ENCODE peak calls at places on chromosome 1, in five cellular contexts. One of them, this sample, is unnamed.

GRCh38 chr1:20590313-20590777 is 1.4 kb downstream of the CDA start:
- DNase-seq in left lung: peak; percentile 60
- DNase-seq in CD8-positive, alpha-beta T cell: no peak
- DNase-seq in mammary epithelial cell: no peak
- DNase-seq in upper lobe of right lung: peak; percentile 75
- DNase-seq in this sample: no peak

GRCh38 chr1:116372186-116372585 is 858 bp upstream of the ATP1A1 start:
- DNase-seq in left lung: no peak
- DNase-seq in CD8-positive, alpha-beta T cell: no peak
- DNase-seq in mammary epithelial cell: no peak
- DNase-seq in upper lobe of right lung: no peak
- DNase-seq in this sample: no peak

GRCh38 chr1:118294817-118295486 is 109.9 kb upstream of the SPAG17 start:
- DNase-seq in left lung: no peak
- DNase-seq in CD8-positive, alpha-beta T cell: no peak
- DNase-seq in mammary epithelial cell: no peak
- DNase-seq in upper lobe of right lung: no peak
- DNase-seq in this sample: no peak

GRCh38 chr1:236451796-236452373 is 57.8 kb downstream of the EDARADD start:
- DNase-seq in left lung: no peak
- DNase-seq in CD8-positive, alpha-beta T cell: peak; percentile 51
- DNase-seq in mammary epithelial cell: peak; percentile 6
- DNase-seq in upper lobe of right lung: no peak
- DNase-seq in this sample: no peak

GRCh38 chr1:91608876-91609275 is 108.2 kb downstream of the CDC7 start:
- DNase-seq in left lung: no peak
- DNase-seq in CD8-positive, alpha-beta T cell: no peak
- DNase-seq in mammary epithelial cell: peak; percentile 70
- DNase-seq in upper lobe of right lung: no peak
- DNase-seq in this sample: peak; percentile 69

GRCh38 chr1:6386371-6386949 is 7.1 kb downstream of the ACOT7 start:
- DNase-seq in left lung: no peak
- DNase-seq in CD8-positive, alpha-beta T cell: no peak
- DNase-seq in mammary epithelial cell: peak; percentile 74
- DNase-seq in upper lobe of right lung: no peak
- DNase-seq in this sample: no peak

GRCh38 chr1:177629526-177629925 is 340.3 kb downstream of the SEC16B start:
- DNase-seq in left lung: no peak
- DNase-seq in CD8-positive, alpha-beta T cell: no peak
- DNase-seq in mammary epithelial cell: peak; percentile 59
- DNase-seq in upper lobe of right lung: no peak
- DNase-seq in this sample: no peak

GRCh38 chr1:3907621-3908165 is 7.6 kb upstream of the C1orf174 start:
- DNase-seq in left lung: peak; percentile 27
- DNase-seq in CD8-positive, alpha-beta T cell: no peak
- DNase-seq in mammary epithelial cell: no peak
- DNase-seq in upper lobe of right lung: peak; percentile 58
- DNase-seq in this sample: no peak

GRCh38 chr1:27643626-27644368 is 8.8 kb upstream of the FGR start:
- DNase-seq in left lung: no peak
- DNase-seq in CD8-positive, alpha-beta T cell: peak; percentile 79
- DNase-seq in mammary epithelial cell: peak; percentile 46
- DNase-seq in upper lobe of right lung: no peak
- DNase-seq in this sample: no peak

GRCh38 chr1:155294520-155295182 is 6.6 kb downstream of the PKLR start:
- DNase-seq in left lung: no peak
- DNase-seq in CD8-positive, alpha-beta T cell: no peak
- DNase-seq in mammary epithelial cell: no peak
- DNase-seq in upper lobe of right lung: no peak
- DNase-seq in this sample: no peak

GRCh38 chr1:178538192-178538916 is 25.4 kb downstream of the TEX35 start:
- DNase-seq in left lung: no peak
- DNase-seq in CD8-positive, alpha-beta T cell: no peak
- DNase-seq in mammary epithelial cell: peak; percentile 19
- DNase-seq in upper lobe of right lung: no peak
- DNase-seq in this sample: no peak

GRCh38 chr1:173867141-173867752 is 542 bp downstream of the GAS5 start:
- DNase-seq in left lung: no peak
- DNase-seq in CD8-positive, alpha-beta T cell: no peak
- DNase-seq in mammary epithelial cell: no peak
- DNase-seq in upper lobe of right lung: no peak
- DNase-seq in this sample: peak; percentile 4

GRCh38 chr1:119631433-119632102 is 16.5 kb downstream of the ZNF697 start:
- DNase-seq in left lung: peak; percentile 72
- DNase-seq in CD8-positive, alpha-beta T cell: no peak
- DNase-seq in mammary epithelial cell: peak; percentile 64
- DNase-seq in upper lobe of right lung: peak; percentile 90
- DNase-seq in this sample: peak; percentile 80

GRCh38 chr1:30920827-30921226 is 12.3 kb upstream of the SDC3 start:
- DNase-seq in left lung: no peak
- DNase-seq in CD8-positive, alpha-beta T cell: no peak
- DNase-seq in mammary epithelial cell: peak; percentile 68
- DNase-seq in upper lobe of right lung: no peak
- DNase-seq in this sample: no peak

GRCh38 chr1:38403667-38404066 is 357.1 kb upstream of the POU3F1 start:
- DNase-seq in left lung: no peak
- DNase-seq in CD8-positive, alpha-beta T cell: no peak
- DNase-seq in mammary epithelial cell: no peak
- DNase-seq in upper lobe of right lung: no peak
- DNase-seq in this sample: no peak
- TF ChIP-seq CTCF in left lung: no peak
- TF ChIP-seq CTCF in CD8-positive, alpha-beta T cell: no peak
- TF ChIP-seq CTCF in mammary epithelial cell: no peak
- TF ChIP-seq CTCF in upper lobe of right lung: no peak
- TF ChIP-seq CTCF in this sample: no peak

DNA sequence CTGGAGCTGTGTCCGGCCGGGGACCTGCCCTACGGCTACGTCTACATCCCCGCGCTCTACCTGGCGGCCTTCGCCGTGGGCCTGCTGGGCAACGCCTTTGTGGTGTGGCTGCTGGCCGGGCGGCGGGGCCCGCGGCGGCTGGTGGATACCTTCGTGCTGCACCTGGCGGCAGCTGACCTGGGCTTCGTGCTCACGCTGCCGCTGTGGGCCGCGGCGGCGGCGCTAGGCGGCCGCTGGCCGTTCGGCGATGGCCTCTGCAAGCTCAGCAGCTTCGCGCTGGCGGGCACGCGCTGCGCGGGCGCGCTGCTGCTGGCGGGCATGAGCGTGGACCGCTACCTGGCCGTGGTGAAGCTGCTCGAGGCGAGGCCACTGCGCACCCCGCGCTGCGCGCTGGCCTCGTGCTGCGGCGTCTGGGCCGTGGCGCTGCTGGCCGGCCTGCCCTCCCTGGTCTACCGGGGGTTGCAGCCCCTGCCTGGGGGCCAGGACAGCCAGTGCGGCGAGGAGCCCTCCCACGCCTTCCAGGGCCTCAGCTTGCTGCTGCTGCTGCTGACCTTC is 412 bp downstream of the GPR25 start:
- DNase-seq in left lung: no peak
- DNase-seq in CD8-positive, alpha-beta T cell: no peak
- DNase-seq in mammary epithelial cell: no peak
- DNase-seq in upper lobe of right lung: no peak
- DNase-seq in this sample: no peak
- H3K4me3 ChIP-seq in left lung: peak overlapping the region; percentile 16
- H3K4me3 ChIP-seq in CD8-positive, alpha-beta T cell: peak overlapping the region; percentile 21
- H3K4me3 ChIP-seq in mammary epithelial cell: peak overlapping the region; percentile 25
- H3K4me3 ChIP-seq in upper lobe of right lung: peak overlapping the region; percentile 25
- H3K4me3 ChIP-seq in this sample: peak overlapping the region; percentile 6

GRCh38 chr1:221708076-221708571 is 33.8 kb downstream of the DUSP10 start:
- DNase-seq in left lung: no peak
- DNase-seq in CD8-positive, alpha-beta T cell: peak; percentile 46
- DNase-seq in mammary epithelial cell: peak; percentile 66
- DNase-seq in upper lobe of right lung: no peak
- DNase-seq in this sample: no peak

GRCh38 chr1:221708987-221709386 is 32.9 kb downstream of the DUSP10 start:
- DNase-seq in left lung: no peak
- DNase-seq in CD8-positive, alpha-beta T cell: peak; percentile 57
- DNase-seq in mammary epithelial cell: peak; percentile 81
- DNase-seq in upper lobe of right lung: no peak
- DNase-seq in this sample: peak; percentile 81

GRCh38 chr1:221704291-221704690 is 37.6 kb downstream of the DUSP10 start:
- DNase-seq in left lung: no peak
- DNase-seq in CD8-positive, alpha-beta T cell: no peak
- DNase-seq in mammary epithelial cell: no peak
- DNase-seq in upper lobe of right lung: no peak
- DNase-seq in this sample: no peak

GRCh38 chr1:221706191-221706590 is 35.7 kb downstream of the DUSP10 start:
- DNase-seq in left lung: no peak
- DNase-seq in CD8-positive, alpha-beta T cell: no peak
- DNase-seq in mammary epithelial cell: no peak
- DNase-seq in upper lobe of right lung: no peak
- DNase-seq in this sample: no peak

DNA sequence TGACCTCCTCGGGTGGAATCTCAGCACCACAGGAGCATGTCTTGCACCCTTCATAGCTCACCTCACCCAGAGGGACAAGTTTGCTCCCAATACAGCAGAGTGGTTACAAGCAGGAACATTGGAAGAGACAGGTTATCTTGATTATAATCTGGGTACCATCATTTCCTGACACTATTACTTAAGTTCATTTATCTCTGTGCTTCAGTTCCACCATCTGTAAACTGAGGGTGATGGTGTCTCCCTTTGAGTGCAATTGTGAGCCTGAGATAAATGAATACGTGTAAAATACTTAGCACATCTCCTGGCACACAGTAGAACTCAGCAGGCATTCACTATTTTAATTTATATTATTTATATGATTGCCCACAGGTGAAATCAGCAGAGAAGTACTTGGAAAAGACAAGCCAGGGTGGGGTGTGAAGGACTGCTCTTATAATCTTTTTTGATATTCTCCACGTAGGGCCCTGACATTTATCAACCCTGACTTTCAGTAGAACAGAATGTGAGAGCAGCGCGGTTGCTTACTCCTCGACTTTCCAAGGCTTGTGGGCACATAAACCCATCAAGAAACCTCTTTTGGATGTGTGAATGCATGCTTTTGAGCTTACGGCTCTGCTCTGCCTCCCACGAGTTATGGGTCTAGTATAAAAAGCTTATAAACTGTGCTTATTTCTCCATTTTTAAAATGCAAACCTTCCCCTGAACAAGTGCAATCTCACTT is 34.9 kb downstream of the DUSP10 start:
- DNase-seq in left lung: no peak
- DNase-seq in CD8-positive, alpha-beta T cell: no peak
- DNase-seq in mammary epithelial cell: no peak
- DNase-seq in upper lobe of right lung: no peak
- DNase-seq in this sample: no peak
- H3K36me3 ChIP-seq in left lung: no peaks in the 10 kb centered on the region
- H3K36me3 ChIP-seq in CD8-positive, alpha-beta T cell: peaks cover 6% of the 10 kb centered on the region
- H3K36me3 ChIP-seq in mammary epithelial cell: peaks cover 50% of the 10 kb centered on the region
- H3K36me3 ChIP-seq in upper lobe of right lung: peaks cover 11% of the 10 kb centered on the region
- H3K36me3 ChIP-seq in this sample: no peaks in the 10 kb centered on the region

GRCh38 chr1:216563096-216563495 is 139.8 kb upstream of the USH2A start:
- DNase-seq in left lung: no peak
- DNase-seq in CD8-positive, alpha-beta T cell: no peak
- DNase-seq in mammary epithelial cell: no peak
- DNase-seq in upper lobe of right lung: no peak
- DNase-seq in this sample: no peak

GRCh38 chr1:216562383-216562782 is 139.1 kb upstream of the USH2A start:
- DNase-seq in left lung: no peak
- DNase-seq in CD8-positive, alpha-beta T cell: no peak
- DNase-seq in mammary epithelial cell: no peak
- DNase-seq in upper lobe of right lung: no peak
- DNase-seq in this sample: no peak

DNA sequence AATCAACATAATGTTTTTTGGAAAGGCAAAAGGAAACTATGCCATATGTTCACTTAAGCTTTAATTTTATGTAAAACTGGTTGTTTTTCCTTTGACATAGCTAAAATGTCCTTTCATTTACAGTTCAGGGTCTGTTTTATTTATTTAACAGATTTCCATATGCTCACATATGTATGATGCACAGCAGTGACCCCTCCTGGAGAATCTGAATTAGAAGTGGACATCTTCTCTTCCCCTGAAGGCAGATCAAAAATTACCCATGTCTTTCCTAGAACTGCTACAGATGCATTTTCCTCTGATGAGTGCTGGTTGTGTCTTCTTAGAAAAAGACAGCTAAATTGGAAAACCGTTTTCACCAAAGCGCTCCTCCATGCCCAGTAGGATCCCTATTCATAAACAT is 143.6 kb upstream of the USH2A start:
- DNase-seq in left lung: no peak
- DNase-seq in CD8-positive, alpha-beta T cell: no peak
- DNase-seq in mammary epithelial cell: peak; percentile 12
- DNase-seq in upper lobe of right lung: no peak
- DNase-seq in this sample: no peak
- TF ChIP-seq CTCF in left lung: no peak
- TF ChIP-seq CTCF in CD8-positive, alpha-beta T cell: no peak
- TF ChIP-seq CTCF in mammary epithelial cell: peak; percentile 13
- TF ChIP-seq CTCF in upper lobe of right lung: peak; percentile 24
- TF ChIP-seq CTCF in this sample: no peak

DNA sequence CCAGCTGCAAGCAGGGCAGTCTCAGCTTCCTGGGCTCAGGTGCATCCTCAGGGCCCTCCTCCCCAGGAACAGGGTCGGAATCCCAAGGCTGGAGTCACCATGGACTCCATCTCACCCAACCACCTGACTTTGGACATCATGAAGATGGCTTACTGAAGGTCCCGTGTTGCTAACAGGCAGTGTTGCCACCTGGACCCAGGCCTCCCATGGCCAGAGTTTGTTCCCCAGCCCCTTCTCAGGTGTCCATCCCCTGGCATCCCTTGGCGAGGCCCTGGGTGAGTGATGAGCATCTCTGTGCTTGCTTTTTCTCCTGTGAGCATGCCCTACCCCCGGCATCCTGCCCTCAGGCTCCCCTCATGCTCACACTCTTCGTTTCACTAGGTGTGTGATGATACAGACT is 101.7 kb upstream of the EDN2 start:
- DNase-seq in left lung: no peak
- DNase-seq in CD8-positive, alpha-beta T cell: no peak
- DNase-seq in mammary epithelial cell: no peak
- DNase-seq in upper lobe of right lung: no peak
- DNase-seq in this sample: no peak
- H3K4me3 ChIP-seq in left lung: no peak overlapping the region
- H3K4me3 ChIP-seq in CD8-positive, alpha-beta T cell: no peak overlapping the region
- H3K4me3 ChIP-seq in mammary epithelial cell: no peak overlapping the region
- H3K4me3 ChIP-seq in upper lobe of right lung: no peak overlapping the region
- H3K4me3 ChIP-seq in this sample: no peak overlapping the region

DNA sequence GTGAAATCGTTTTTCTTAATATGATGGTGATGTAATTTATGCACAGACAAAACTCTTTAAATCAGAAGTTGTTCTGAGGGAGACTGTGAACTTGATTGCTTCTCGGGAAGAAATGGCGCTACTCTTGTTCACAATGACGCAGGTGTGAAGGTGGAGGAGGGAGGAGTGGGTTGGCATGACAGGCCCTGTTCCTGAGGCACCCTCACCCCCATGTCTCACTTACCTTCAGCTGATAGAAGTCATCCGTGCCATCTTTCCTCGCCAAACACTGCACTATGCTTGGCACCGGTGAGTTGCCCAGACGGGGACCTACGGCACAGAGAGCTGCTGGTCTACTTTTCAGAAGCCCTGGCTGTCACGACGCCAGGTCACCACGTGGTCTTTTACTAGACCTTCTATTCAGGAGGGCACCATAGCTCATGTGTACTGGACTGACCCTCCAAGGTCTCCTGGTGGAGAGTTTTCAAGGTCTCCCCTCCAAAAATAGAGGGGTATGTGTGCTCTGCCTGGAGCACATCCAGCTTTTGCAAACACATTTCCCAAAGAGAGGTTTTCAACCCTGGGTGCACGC is 27.1 kb downstream of the STK40 start:
- DNase-seq in left lung: no peak
- DNase-seq in CD8-positive, alpha-beta T cell: no peak
- DNase-seq in mammary epithelial cell: no peak
- DNase-seq in upper lobe of right lung: no peak
- DNase-seq in this sample: no peak
- H3K36me3 ChIP-seq in left lung: no peaks in the 10 kb centered on the region
- H3K36me3 ChIP-seq in CD8-positive, alpha-beta T cell: peaks cover 22% of the 10 kb centered on the region
- H3K36me3 ChIP-seq in mammary epithelial cell: peaks cover 10% of the 10 kb centered on the region
- H3K36me3 ChIP-seq in upper lobe of right lung: peaks cover 73% of the 10 kb centered on the region
- H3K36me3 ChIP-seq in this sample: peaks cover 2% of the 10 kb centered on the region

This sample was measured in kidney epithelial cell.